ENCODE peak calls at places on chromosomes 3 and 15, in ten cellular contexts. J is GM23338, G is AG04450, P is hepatocyte, U is GM13977, O is retinal pigment epithelial cell, Y is brain microvascular endothelial cell, C is PC-9, W is AG09309, Z is IMR-90. H is an unnamed sample.

GRCh38 chr15:58279106-58279505 is 140.9 kb downstream of the AQP9 start:
- DNase-seq in J (no peak), Z (no peak), G (no peak), P (no peak), O (no peak), Y (no peak), C (no peak), U (no peak), W (no peak), H (no peak)

GRCh38 chr3:118412503-118412902 is 622.1 kb downstream of the IGSF11 start:
- DNase-seq in P (no peak), W (no peak), U (no peak), J (no peak), O (no peak), Z (no peak), Y (no peak), G (no peak), C (no peak), H (no peak)

GRCh38 chr3:156787926-156788663 is 38.1 kb upstream of the LEKR1 start:
- DNase-seq in Z (peak), J (no peak), C (peak), U (peak), O (peak), Y (peak), P (peak), G (peak), W (peak), H (no peak)

GRCh38 chr3:19934098-19934566 is at the start of gene EFHB:
- DNase-seq in P (peak), Z (peak), Y (peak), O (no peak), U (no peak), W (no peak), C (no peak), J (peak), G (no peak), H (no peak)

GRCh38 chr3:156732715-156733114 is 58.3 kb downstream of the TIPARP start:
- DNase-seq in P (no peak), J (no peak), G (no peak), Z (no peak), Y (no peak), C (no peak), U (no peak), W (no peak), O (no peak), H (no peak)

GRCh38 chr3:29746163-29746562 is 465.3 kb downstream of the RBMS3 start:
- DNase-seq in W (no peak), Z (no peak), P (no peak), G (no peak), C (no peak), O (no peak), J (no peak), Y (no peak), U (no peak), H (no peak)

GRCh38 chr3:2523251-2523836 is 424.7 kb downstream of the CNTN4 start:
- DNase-seq in J (no peak), U (no peak), P (no peak), Z (no peak), Y (no peak), G (no peak), O (no peak), C (no peak), W (no peak), H (no peak)

GRCh38 chr15:62112616-62113593 is 46.1 kb downstream of the C2CD4A start:
- DNase-seq in C (peak), Y (peak), P (peak), W (peak), G (peak), Z (peak), O (peak), U (no peak), J (no peak), H (no peak)

GRCh38 chr15:78265137-78265460 is 737 bp downstream of the DNAJA4 start:
- DNase-seq in G (no peak), U (no peak), Y (no peak), J (no peak), P (no peak), Z (no peak), W (no peak), O (no peak), C (no peak), H (no peak)

GRCh38 chr15:78263351-78263781 is 996 bp upstream of the DNAJA4 start:
- DNase-seq in Y (no peak), C (no peak), Z (no peak), J (no peak), G (no peak), U (peak), W (no peak), P (no peak), O (no peak), H (no peak)

GRCh38 chr15:78264304-78265136 is at the start of gene DNAJA4:
- DNase-seq in C (no peak), G (no peak), Y (no peak), P (peak), U (peak), W (no peak), O (no peak), Z (no peak), J (peak), H (peak)

GRCh38 chr15:78265752-78266224 is 1.4 kb downstream of the DNAJA4 start:
- DNase-seq in W (no peak), O (peak), J (no peak), G (peak), C (no peak), Z (peak), Y (peak), P (peak), U (no peak), H (no peak)

GRCh38 chr15:78263907-78264303 is 457 bp upstream of the DNAJA4 start:
- DNase-seq in Z (no peak), P (no peak), C (no peak), Y (no peak), O (no peak), U (no peak), W (no peak), G (no peak), J (no peak), H (no peak)
- TF ChIP-seq CTCF in Z (no peak), P (no peak), C (no peak), Y (no peak), O (no peak), U (no peak), W (no peak), G (no peak), J (no peak), H (no peak)

GRCh38 chr3:4722103-4722502 is 229.0 kb downstream of the ITPR1 start:
- DNase-seq in Z (peak), C (no peak), Y (peak), U (peak), O (no peak), J (peak), G (no peak), P (peak), W (peak), H (no peak)
- TF ChIP-seq CTCF in Z (peak), C (peak), Y (peak), U (peak), O (peak), J (peak), G (peak), P (peak), W (peak), H (peak)

GRCh38 chr15:33201376-33202189 is 7.1 kb upstream of the FMN1 start:
- DNase-seq in C (peak), O (peak), W (no peak), P (peak), U (peak), G (no peak), Z (peak), Y (peak), J (peak), H (peak)
- TF ChIP-seq CTCF in C (peak), O (peak), W (no peak), P (peak), U (no peak), G (peak), Z (no peak), Y (peak), J (peak), H (no peak)

GRCh38 chr15:66706225-66706732 is 4.2 kb downstream of the SMAD6 start:
- DNase-seq in U (peak), C (no peak), Y (no peak), Z (peak), W (no peak), P (peak), J (no peak), G (no peak), O (no peak), H (no peak)

GRCh38 chr15:66708389-66708788 is 6.4 kb downstream of the SMAD6 start:
- DNase-seq in G (no peak), C (no peak), J (no peak), U (no peak), W (no peak), Z (no peak), Y (no peak), O (no peak), P (no peak), H (no peak)

GRCh38 chr15:66706840-66707239 is 4.8 kb downstream of the SMAD6 start:
- DNase-seq in Z (no peak), O (no peak), G (no peak), U (no peak), J (no peak), W (no peak), P (no peak), Y (no peak), C (no peak), H (no peak)

GRCh38 chr15:66705277-66705927 is 3.4 kb downstream of the SMAD6 start:
- DNase-seq in U (no peak), J (no peak), C (no peak), W (no peak), P (no peak), Y (no peak), G (no peak), Z (no peak), O (no peak), H (no peak)

DNA sequence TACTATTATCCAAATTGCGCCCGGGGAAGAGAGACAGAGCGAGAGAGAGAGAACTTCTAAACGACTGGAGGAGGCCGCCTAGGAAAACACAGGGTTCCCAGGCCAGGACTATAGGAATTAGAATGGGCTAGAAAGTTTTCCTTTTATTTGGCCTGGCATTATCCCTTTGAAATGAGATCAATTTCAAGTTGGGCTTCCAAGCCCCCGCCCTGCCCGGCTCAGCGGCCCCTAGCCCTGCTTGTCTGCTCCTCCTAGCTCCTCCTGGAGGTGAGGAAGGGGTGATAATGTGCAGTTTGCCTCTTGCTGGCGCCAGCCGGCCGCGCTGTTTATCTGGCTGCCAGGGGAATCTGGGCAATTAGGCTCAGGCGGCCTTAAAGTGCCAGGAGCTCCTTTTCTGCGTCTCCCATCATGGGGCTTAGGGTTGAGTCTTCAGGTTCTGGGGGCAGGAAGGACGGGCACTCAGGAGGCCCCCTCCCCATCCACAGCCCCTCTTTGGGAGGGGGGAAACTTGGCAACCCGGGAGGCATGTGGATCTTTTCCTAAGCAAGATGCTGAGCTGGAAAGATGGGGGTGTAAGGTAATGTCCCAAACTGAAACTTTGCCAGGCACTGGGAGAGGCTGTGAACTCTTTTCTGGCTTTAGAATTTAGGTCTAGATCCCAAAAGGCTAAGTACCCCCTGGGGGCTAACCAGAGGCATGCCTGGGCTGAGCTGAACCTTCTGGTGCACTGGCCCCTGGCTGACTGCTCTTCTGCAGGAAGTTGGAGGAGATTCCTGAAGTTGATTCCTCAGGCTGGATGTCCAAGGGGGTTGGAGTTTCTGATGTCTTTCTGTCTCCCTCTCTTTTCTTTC is 5.5 kb downstream of the SMAD6 start:
- DNase-seq in Y (no peak), P (peak), W (no peak), C (no peak), O (peak), U (no peak), J (peak), G (no peak), Z (peak), H (no peak)
- TF ChIP-seq CTCF in Y (peak), P (peak), W (peak), C (no peak), O (peak), U (no peak), J (peak), G (peak), Z (peak), H (no peak)